ENCODE peak calls at places on chromosomes 4 and X, in seven cellular contexts. Y, L, D, N, Q, J and X are unnamed samples.

GRCh38 chrX:22686138-22686541 is 313.6 kb upstream of the DDX53 start:
- DNase-seq in Y (peak), N (no peak), D (peak), Q (peak), J (peak), L (peak), X (no peak)

GRCh38 chr4:25863906-25864418 is 1.2 kb upstream of the SEL1L3 start:
- DNase-seq in J (no peak), Q (no peak), L (no peak), Y (no peak), N (peak), D (no peak), X (no peak)

GRCh38 chrX:150219374-150220185 is 143.5 kb upstream of the MAMLD1 start:
- DNase-seq in L (peak), D (no peak), N (no peak), J (no peak), Y (no peak), Q (no peak), X (no peak)

GRCh38 chr4:7359302-7360063 is 75.2 kb downstream of the PSAPL1 start:
- DNase-seq in Q (no peak), L (no peak), J (no peak), D (no peak), N (no peak), Y (no peak), X (no peak)

GRCh38 chr4:113686950-113687718 is 74.4 kb downstream of the CAMK2D start:
- DNase-seq in N (no peak), J (no peak), L (peak), D (no peak), Y (no peak), Q (no peak), X (no peak)

GRCh38 chr4:31059753-31060522 is 339.8 kb downstream of the PCDH7 start:
- DNase-seq in Y (peak), N (no peak), J (no peak), D (no peak), Q (no peak), L (peak), X (no peak)

GRCh38 chr4:98908182-98908581 is 20.8 kb downstream of the EIF4E start:
- DNase-seq in Q (no peak), L (peak), N (no peak), Y (no peak), J (no peak), D (no peak), X (no peak)

GRCh38 chrX:71214152-71214551 is 8.9 kb upstream of the GJB1 start:
- DNase-seq in L (no peak), J (no peak), N (no peak), Q (no peak), D (no peak), Y (no peak), X (no peak)

GRCh38 chrX:145923376-145923775 is 105.7 kb downstream of the SLITRK2 start:
- DNase-seq in Y (no peak), N (no peak), J (no peak), L (no peak), Q (no peak), D (no peak), X (no peak)

GRCh38 chr4:74054483-74055032 is 16.1 kb upstream of the CXCL3 start:
- DNase-seq in Q (no peak), L (no peak), Y (no peak), D (no peak), N (no peak), J (no peak), X (no peak)
- TF ChIP-seq CTCF in Q (no peak), L (no peak), Y (no peak), D (no peak), N (no peak), J (no peak), X (no peak)

DNA sequence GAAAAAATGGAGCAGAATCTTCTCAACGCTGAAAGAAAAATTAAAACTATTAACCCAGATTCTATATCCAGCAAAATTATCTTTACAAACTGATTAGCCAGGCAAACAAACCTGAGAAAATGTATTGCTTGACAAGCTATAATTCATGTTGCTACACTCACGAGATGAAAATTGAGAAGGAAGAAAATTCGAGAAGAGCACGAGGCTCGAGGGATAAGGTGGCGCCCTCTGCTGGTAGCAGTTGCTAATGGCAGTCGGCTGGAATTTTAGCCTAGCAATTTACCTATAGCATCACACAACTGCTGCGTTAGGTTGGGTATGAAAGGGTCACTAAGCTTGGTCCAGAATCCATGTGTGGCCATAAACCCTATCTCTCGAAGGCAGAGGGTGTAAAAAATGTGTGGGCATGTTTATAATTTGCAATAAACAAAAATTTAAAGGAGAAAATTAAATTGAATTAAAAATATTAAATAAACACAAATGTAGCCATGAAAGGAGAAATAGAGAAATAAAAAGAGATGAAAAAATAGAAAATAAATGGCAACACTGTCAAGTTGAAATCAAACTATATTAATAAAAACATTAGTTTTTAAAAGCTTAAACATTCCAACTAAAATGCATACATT is 126.6 kb downstream of the PPP4R3C start:
- DNase-seq in D (peak), Y (peak), Q (no peak), N (peak), L (peak), J (no peak), X (no peak)
- TF ChIP-seq CTCF in D (peak), Y (peak), Q (no peak), N (peak), L (peak), J (no peak), X (no peak)

GRCh38 chr4:186669159-186669720 is 54.4 kb downstream of the FAT1 start:
- DNase-seq in N (peak), Y (peak), Q (peak), J (peak), D (peak), L (peak), X (no peak)
- TF ChIP-seq CTCF in N (peak), Y (peak), Q (peak), J (peak), D (peak), L (peak), X (no peak)

GRCh38 chrX:112913807-112914206 is 73.2 kb upstream of the AMOT start:
- DNase-seq in D (no peak), N (no peak), Q (no peak), J (no peak), Y (no peak), L (no peak), X (no peak)
- TF ChIP-seq CTCF in D (peak), N (no peak), Q (no peak), J (no peak), Y (no peak), L (no peak), X (no peak)

GRCh38 chr4:152454398-152455011 is 81.4 kb downstream of the FBXW7 start:
- DNase-seq in D (peak), J (no peak), L (peak), Q (no peak), N (peak), Y (peak), X (no peak)
- TF ChIP-seq CTCF in D (peak), J (peak), L (peak), Q (no peak), N (peak), Y (peak), X (peak)

DNA sequence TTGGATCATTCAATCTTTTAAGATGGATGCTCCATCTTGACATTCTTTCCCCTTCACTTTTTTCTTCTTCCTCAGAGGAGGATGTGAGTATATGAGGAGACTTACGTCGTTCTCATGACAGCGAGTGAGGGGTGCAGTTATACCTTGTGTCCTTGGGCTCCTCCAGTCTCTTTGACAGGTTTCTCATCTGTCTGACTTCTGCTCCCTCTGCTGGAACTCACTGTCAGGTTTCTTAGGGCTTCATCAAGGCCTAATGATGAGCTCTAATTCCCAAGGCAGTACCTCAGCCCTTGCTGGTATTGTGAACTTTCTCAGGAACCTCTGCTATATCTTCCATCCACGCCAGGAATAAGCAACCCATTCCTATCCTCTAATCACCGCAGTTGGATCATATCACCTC is 237.8 kb upstream of the ADGRL3 start:
- DNase-seq in N (no peak), J (no peak), Y (no peak), Q (no peak), L (no peak), D (no peak), X (no peak)
- TF ChIP-seq CTCF in N (no peak), J (no peak), Y (no peak), Q (no peak), L (no peak), D (no peak), X (no peak)